ENCODE peak calls at places on chromosomes 2 and 18, in five cellular contexts. One of them, this sample, is unnamed.

GRCh38 chr2:240873098-240873788 is 4.6 kb downstream of the AGXT start:
- DNase-seq in GM12865: no peak
- DNase-seq in kidney epithelial cell: no peak
- DNase-seq in brain microvascular endothelial cell: no peak
- DNase-seq in H9: no peak
- DNase-seq in this sample: no peak

GRCh38 chr18:55998071-55998522 is 410.1 kb upstream of the TCF4 start:
- DNase-seq in kidney epithelial cell: peak; percentile 42
- DNase-seq in brain microvascular endothelial cell: peak; percentile 7
- DNase-seq in GM12865: no peak
- DNase-seq in H9: peak; percentile 41
- DNase-seq in this sample: peak; percentile 12

GRCh38 chr2:19508-19907 is 26.8 kb downstream of the FAM110C start:
- DNase-seq in brain microvascular endothelial cell: no peak
- DNase-seq in H9: no peak
- DNase-seq in GM12865: no peak
- DNase-seq in kidney epithelial cell: no peak
- DNase-seq in this sample: no peak

GRCh38 chr18:39966275-39966674 is 1988.8 kb upstream of the PIK3C3 start:
- DNase-seq in brain microvascular endothelial cell: no peak
- DNase-seq in GM12865: no peak
- DNase-seq in H9: peak; percentile 35
- DNase-seq in kidney epithelial cell: no peak
- DNase-seq in this sample: no peak

GRCh38 chr2:48347712-48348111 is 182.2 kb upstream of the STON1 start:
- DNase-seq in GM12865: peak; percentile 7
- DNase-seq in brain microvascular endothelial cell: no peak
- DNase-seq in kidney epithelial cell: no peak
- DNase-seq in H9: no peak
- DNase-seq in this sample: no peak

GRCh38 chr2:236568068-236568921 is 1.3 kb upstream of the ACKR3 start:
- DNase-seq in kidney epithelial cell: no peak
- DNase-seq in brain microvascular endothelial cell: no peak
- DNase-seq in H9: no peak
- DNase-seq in GM12865: peak; percentile 70
- DNase-seq in this sample: peak; percentile 75

GRCh38 chr2:72037322-72037721 is 110.3 kb downstream of the CYP26B1 start:
- DNase-seq in GM12865: no peak
- DNase-seq in kidney epithelial cell: no peak
- DNase-seq in brain microvascular endothelial cell: no peak
- DNase-seq in H9: peak; percentile 19
- DNase-seq in this sample: no peak

GRCh38 chr2:218387369-218388194 is 5.5 kb downstream of the SLC11A1 start:
- DNase-seq in GM12865: no peak
- DNase-seq in H9: peak; percentile 88
- DNase-seq in brain microvascular endothelial cell: peak; percentile 70
- DNase-seq in kidney epithelial cell: no peak
- DNase-seq in this sample: peak; percentile 72

GRCh38 chr2:159695798-159696448 is 16.4 kb upstream of the MARCHF7 start:
- DNase-seq in H9: no peak
- DNase-seq in kidney epithelial cell: no peak
- DNase-seq in brain microvascular endothelial cell: no peak
- DNase-seq in GM12865: no peak
- DNase-seq in this sample: no peak

GRCh38 chr2:207352978-207353377 is 176.8 kb upstream of the CREB1 start:
- DNase-seq in brain microvascular endothelial cell: no peak
- DNase-seq in H9: no peak
- DNase-seq in kidney epithelial cell: no peak
- DNase-seq in GM12865: peak; percentile 55
- DNase-seq in this sample: no peak

GRCh38 chr2:191976436-191976835 is 129.5 kb upstream of the CAVIN2 start:
- DNase-seq in H9: no peak
- DNase-seq in GM12865: no peak
- DNase-seq in kidney epithelial cell: peak; percentile 57
- DNase-seq in brain microvascular endothelial cell: peak; percentile 80
- DNase-seq in this sample: no peak

GRCh38 chr2:32838418-32838817 is 108.3 kb upstream of the LTBP1 start:
- DNase-seq in H9: no peak
- DNase-seq in kidney epithelial cell: no peak
- DNase-seq in brain microvascular endothelial cell: no peak
- DNase-seq in GM12865: no peak
- DNase-seq in this sample: no peak

GRCh38 chr2:139769633-139770032 is 989.4 kb upstream of the NXPH2 start:
- DNase-seq in GM12865: no peak
- DNase-seq in brain microvascular endothelial cell: no peak
- DNase-seq in kidney epithelial cell: no peak
- DNase-seq in H9: no peak
- DNase-seq in this sample: no peak
- TF ChIP-seq CTCF in GM12865: no peak
- TF ChIP-seq CTCF in brain microvascular endothelial cell: no peak
- TF ChIP-seq CTCF in kidney epithelial cell: no peak
- TF ChIP-seq CTCF in H9: no peak
- TF ChIP-seq CTCF in this sample: no peak

DNA sequence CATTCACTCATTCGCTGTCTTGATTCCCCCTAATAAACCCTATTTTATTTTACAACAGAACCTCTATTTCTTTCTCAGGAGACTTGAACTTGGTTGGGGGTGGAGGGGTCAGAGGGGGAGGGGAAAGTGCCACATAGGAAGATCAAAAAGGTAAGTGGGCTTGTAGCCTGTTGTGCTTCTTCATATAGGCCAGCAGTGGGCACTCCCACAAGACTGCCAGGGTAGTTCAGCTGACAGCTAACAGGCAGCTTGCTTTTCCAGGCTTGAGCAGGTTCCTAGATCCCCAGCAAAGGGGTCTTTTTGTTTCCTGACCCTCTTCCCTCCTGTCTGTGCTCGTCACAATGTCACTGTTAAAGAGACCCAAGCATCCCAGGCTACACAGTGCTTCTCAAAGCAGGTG is 829 bp upstream of the KIAA2012 start:
- DNase-seq in GM12865: no peak
- DNase-seq in brain microvascular endothelial cell: no peak
- DNase-seq in H9: peak; percentile 56
- DNase-seq in kidney epithelial cell: no peak
- DNase-seq in this sample: no peak
- TF ChIP-seq CTCF in GM12865: peak; percentile 10
- TF ChIP-seq CTCF in brain microvascular endothelial cell: peak; percentile 49
- TF ChIP-seq CTCF in H9: peak; percentile 70
- TF ChIP-seq CTCF in kidney epithelial cell: peak; percentile 34
- TF ChIP-seq CTCF in this sample: peak; percentile 41

GRCh38 chr2:213284105-213285090 is at the start of gene SPAG16:
- DNase-seq in GM12865: peak; percentile 98
- DNase-seq in kidney epithelial cell: peak; percentile 92
- DNase-seq in brain microvascular endothelial cell: peak; percentile 98
- DNase-seq in H9: peak; percentile 99
- DNase-seq in this sample: peak; percentile 95
- TF ChIP-seq CTCF in GM12865: no peak
- TF ChIP-seq CTCF in kidney epithelial cell: peak; percentile 2
- TF ChIP-seq CTCF in brain microvascular endothelial cell: no peak
- TF ChIP-seq CTCF in H9: no peak
- TF ChIP-seq CTCF in this sample: no peak

DNA sequence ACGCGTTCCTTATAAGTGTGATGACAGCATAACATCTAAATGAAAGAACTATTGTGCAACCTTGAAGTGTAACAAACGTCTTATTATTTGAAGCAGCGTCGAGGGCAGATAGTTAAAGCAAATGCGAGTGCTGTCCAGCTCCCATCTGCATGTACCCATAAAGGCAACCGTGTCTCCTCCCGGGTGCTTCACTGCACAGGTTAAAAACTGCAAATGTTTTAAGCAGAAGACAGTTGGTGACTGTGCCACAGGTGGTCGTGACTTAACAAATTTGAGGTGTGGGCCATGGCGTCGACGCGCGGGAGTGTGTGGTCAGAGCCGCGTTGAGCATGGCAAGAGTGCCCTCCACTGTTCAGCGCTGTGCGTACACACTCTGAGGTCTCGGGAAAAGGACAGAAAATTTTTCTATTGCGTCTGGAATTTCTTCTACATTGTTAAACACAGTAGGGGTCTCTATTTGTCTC is 6.4 kb downstream of the SALL3 start:
- DNase-seq in GM12865: no peak
- DNase-seq in brain microvascular endothelial cell: no peak
- DNase-seq in H9: no peak
- DNase-seq in kidney epithelial cell: no peak
- DNase-seq in this sample: peak; percentile 66
- TF ChIP-seq CTCF in GM12865: no peak
- TF ChIP-seq CTCF in brain microvascular endothelial cell: peak; percentile 63
- TF ChIP-seq CTCF in H9: peak; percentile 76
- TF ChIP-seq CTCF in kidney epithelial cell: peak; percentile 59
- TF ChIP-seq CTCF in this sample: peak; percentile 77

GRCh38 chr2:119123359-119123758 is 35.2 kb downstream of the C1QL2 start:
- DNase-seq in kidney epithelial cell: no peak
- DNase-seq in brain microvascular endothelial cell: no peak
- DNase-seq in GM12865: no peak
- DNase-seq in H9: no peak
- DNase-seq in this sample: no peak

GRCh38 chr2:119122663-119123062 is 35.9 kb downstream of the C1QL2 start:
- DNase-seq in brain microvascular endothelial cell: no peak
- DNase-seq in kidney epithelial cell: no peak
- DNase-seq in GM12865: no peak
- DNase-seq in H9: peak; percentile 12
- DNase-seq in this sample: no peak

GRCh38 chr2:119126650-119127049 is 31.9 kb downstream of the C1QL2 start:
- DNase-seq in brain microvascular endothelial cell: no peak
- DNase-seq in kidney epithelial cell: no peak
- DNase-seq in H9: peak; percentile 95
- DNase-seq in GM12865: peak; percentile 35
- DNase-seq in this sample: peak; percentile 63
- TF ChIP-seq CTCF in brain microvascular endothelial cell: peak; percentile 58
- TF ChIP-seq CTCF in kidney epithelial cell: peak; percentile 69
- TF ChIP-seq CTCF in H9: peak; percentile 81
- TF ChIP-seq CTCF in GM12865: peak; percentile 77
- TF ChIP-seq CTCF in this sample: peak; percentile 47

DNA sequence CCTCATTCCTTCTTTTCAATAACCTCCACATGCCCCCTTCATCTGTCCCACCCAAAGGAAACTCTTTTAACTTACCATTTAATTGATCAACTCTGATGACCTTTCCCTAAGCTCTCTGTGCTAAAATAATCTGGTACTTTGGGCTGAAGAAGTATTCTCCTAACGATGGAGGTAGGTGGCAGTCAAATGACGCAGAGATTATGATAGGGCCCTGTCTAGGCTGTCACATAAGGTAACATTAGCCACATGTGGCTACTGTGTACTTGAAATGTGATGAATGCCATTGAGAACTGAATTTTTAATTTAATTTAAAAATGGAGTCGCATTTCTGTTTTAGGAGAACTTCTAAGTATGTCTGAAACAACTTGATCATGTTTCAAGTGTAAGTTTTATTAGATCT is 140.5 kb upstream of the TNP1 start:
- DNase-seq in GM12865: no peak
- DNase-seq in brain microvascular endothelial cell: no peak
- DNase-seq in kidney epithelial cell: no peak
- DNase-seq in H9: no peak
- DNase-seq in this sample: no peak
- TF ChIP-seq CTCF in GM12865: no peak
- TF ChIP-seq CTCF in brain microvascular endothelial cell: no peak
- TF ChIP-seq CTCF in kidney epithelial cell: no peak
- TF ChIP-seq CTCF in H9: no peak
- TF ChIP-seq CTCF in this sample: no peak